ENCODE peak calls at places on chromosomes 7 and 10, in seven cellular contexts. A, S, L, H, W, Y and I are unnamed samples.

GRCh38 chr7:45876519-45876918 is 3.6 kb upstream of the CCDC201 start:
- DNase-seq in A (no peak), S (no peak), L (no peak), H (no peak), W (no peak), Y (no peak), I (no peak)

GRCh38 chr7:88256906-88257305 is 37.1 kb upstream of the SRI start:
- DNase-seq in A (no peak), S (no peak), L (no peak), H (no peak), W (no peak), Y (no peak), I (no peak)

GRCh38 chr10:129049501-129049900 is 417.5 kb upstream of the MGMT start:
- DNase-seq in A (no peak), S (no peak), L (no peak), H (no peak), W (no peak), Y (no peak), I (no peak)

GRCh38 chr7:22083711-22084289 is 138.1 kb upstream of the CDCA7L start:
- DNase-seq in A (peak), S (peak), L (no peak), H (no peak), W (no peak), Y (no peak), I (no peak)

GRCh38 chr10:5596611-5597341 is 69.6 kb downstream of the ASB13 start:
- DNase-seq in A (no peak), S (no peak), L (no peak), H (no peak), W (no peak), Y (no peak), I (no peak)

GRCh38 chr10:1978593-1978992 is 241.3 kb upstream of the ADARB2 start:
- DNase-seq in A (no peak), S (no peak), L (no peak), H (no peak), W (no peak), Y (no peak), I (no peak)

GRCh38 chr7:34928052-34928451 is 109.2 kb downstream of the DPY19L1 start:
- DNase-seq in A (peak), S (peak), L (no peak), H (peak), W (no peak), Y (peak), I (peak)

GRCh38 chr10:3786295-3786981 is 1.4 kb upstream of the KLF6 start:
- DNase-seq in A (no peak), S (no peak), L (no peak), H (peak), W (no peak), Y (peak), I (no peak)

GRCh38 chr7:1978656-1979590 is 253.8 kb downstream of the MAD1L1 start:
- DNase-seq in A (no peak), S (no peak), L (no peak), H (no peak), W (no peak), Y (no peak), I (no peak)

DNA sequence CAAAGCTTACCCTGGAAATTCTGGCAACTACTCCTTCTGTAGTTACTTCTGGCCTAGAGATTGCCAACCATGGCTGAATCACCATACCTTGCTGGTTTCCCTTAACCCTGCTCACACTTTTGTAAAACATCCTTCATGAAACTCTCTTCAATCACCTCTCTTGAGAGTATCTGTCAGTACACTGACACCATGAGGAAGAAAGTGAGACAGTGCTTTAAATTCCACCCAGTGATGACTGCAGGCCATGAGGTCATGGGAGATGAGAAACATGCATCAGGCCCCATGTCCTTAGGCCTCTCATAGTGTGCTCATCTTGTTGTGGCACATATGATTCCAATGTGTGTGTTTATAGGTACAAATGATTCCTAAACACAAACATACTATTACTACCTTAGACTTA is 24.6 kb upstream of the NAMPT start:
- DNase-seq in A (no peak), S (no peak), L (no peak), H (no peak), W (no peak), Y (no peak), I (no peak)
- H3K4me3 ChIP-seq in A (no peak), S (no peak), L (no peak), H (no peak), W (no peak), Y (no peak), I (no peak)

DNA sequence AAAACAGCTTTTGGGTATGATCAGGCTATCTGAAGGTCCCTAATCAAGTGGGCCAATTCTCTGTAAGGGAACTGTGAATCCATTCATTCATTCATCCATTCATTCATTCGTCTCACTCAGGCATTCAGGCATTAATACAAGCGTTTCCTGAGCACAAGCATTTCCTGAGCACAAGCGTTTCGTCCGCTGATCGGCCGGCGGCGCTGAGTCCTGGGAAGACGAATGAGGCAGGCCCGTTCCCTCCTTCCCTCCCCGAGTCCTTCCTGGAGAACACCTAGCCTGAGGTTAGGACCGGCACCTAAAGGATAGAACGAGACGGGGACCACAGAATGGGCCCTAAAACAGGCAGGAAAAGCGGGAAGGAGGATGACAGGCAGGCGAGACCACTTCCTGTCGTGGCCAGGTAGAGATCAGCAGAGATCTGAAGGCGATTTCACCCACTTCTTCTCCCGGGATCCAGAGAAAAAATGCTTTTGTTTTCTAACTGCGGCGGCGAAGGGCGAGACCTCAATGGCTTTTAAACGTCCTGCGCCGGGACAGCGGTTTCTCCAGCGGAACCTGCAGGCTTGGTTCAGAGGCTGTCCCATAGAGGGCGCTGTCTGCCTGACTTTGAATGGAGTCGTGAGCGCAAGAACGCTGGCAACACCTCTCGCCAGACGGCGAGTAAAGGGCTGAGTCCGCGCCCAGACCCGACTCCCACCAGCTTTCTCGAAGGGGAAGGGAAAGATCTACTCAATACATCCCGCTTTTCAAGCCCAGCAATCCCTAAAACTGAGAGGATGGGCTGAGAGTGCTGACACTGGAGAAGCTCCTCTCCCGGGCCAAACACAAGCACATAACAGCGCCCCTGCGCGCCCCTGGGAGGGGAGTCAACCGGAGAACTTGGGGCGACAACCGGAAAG is 2.9 kb upstream of the HMX3 start:
- DNase-seq in A (peak), S (peak), L (peak), H (peak), W (peak), Y (peak), I (peak)
- H3K4me3 ChIP-seq in A (peak), S (peak), L (peak), H (no peak), W (peak), Y (no peak), I (peak)

GRCh38 chr7:69840248-69840647 is 242.0 kb downstream of the AUTS2 start:
- DNase-seq in A (no peak), S (no peak), L (no peak), H (no peak), W (no peak), Y (no peak), I (no peak)
- H3K4me3 ChIP-seq in A (no peak), S (no peak), L (no peak), H (no peak), W (no peak), Y (no peak), I (no peak)

GRCh38 chr7:108382932-108383331 is 73.3 kb downstream of the NRCAM start:
- DNase-seq in A (no peak), S (no peak), L (no peak), H (no peak), W (no peak), Y (no peak), I (no peak)
- H3K4me3 ChIP-seq in A (no peak), S (no peak), L (no peak), H (no peak), W (no peak), Y (no peak), I (no peak)

GRCh38 chr7:50783801-50784507 is 1.3 kb upstream of the GRB10 start:
- DNase-seq in A (no peak), S (no peak), L (no peak), H (no peak), W (no peak), Y (no peak), I (no peak)
- H3K4me3 ChIP-seq in A (no peak), S (no peak), L (no peak), H (no peak), W (no peak), Y (no peak), I (no peak)

DNA sequence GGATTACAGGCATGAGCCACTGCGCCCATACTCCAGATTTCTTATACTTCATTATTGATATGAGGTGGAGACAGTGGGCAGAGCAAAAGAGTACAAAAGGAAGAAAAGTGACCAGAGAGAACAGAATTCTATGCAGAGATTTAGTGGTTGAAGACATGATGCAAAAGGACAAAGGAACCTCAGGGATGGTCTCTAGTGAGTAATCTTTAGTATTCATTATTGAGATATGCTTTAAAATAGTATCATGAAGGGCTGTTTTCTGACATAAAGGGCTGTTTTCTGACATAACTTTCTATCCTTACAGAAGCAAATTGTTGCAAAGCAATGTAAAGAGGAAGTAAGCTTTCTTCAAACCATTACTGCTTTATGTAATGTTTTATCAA is 81.1 kb upstream of the OIT3 start:
- DNase-seq in A (no peak), S (no peak), L (no peak), H (no peak), W (no peak), Y (no peak), I (no peak)
- H3K4me3 ChIP-seq in A (no peak), S (no peak), L (no peak), H (no peak), W (no peak), Y (no peak), I (no peak)

GRCh38 chr7:157434231-157434630 is 97.4 kb downstream of the DNAJB6 start:
- DNase-seq in A (no peak), S (no peak), L (no peak), H (no peak), W (no peak), Y (no peak), I (no peak)
- H3K4me3 ChIP-seq in A (no peak), S (no peak), L (no peak), H (no peak), W (no peak), Y (no peak), I (no peak)